ENCODE peak calls at places on chromosomes 12 and 14, in eight cellular contexts. F, Z, P, R, S, H, U and K are unnamed samples.

GRCh38 chr14:94571395-94571794 is 9.8 kb upstream of the SERPINA5 start:
- DNase-seq in Z (no peak), H (no peak), U (no peak), F (peak), P (no peak), S (no peak), R (no peak), K (no peak)

GRCh38 chr12:109934026-109934425 is 34.0 kb downstream of the TCHP start:
- DNase-seq in Z (no peak), F (peak), S (no peak), H (no peak), U (no peak), R (no peak), P (peak), K (no peak)

GRCh38 chr12:6833189-6833890 is 5.1 kb downstream of the P3H3 start:
- DNase-seq in P (no peak), S (no peak), H (no peak), Z (no peak), R (no peak), F (no peak), U (no peak), K (no peak)

GRCh38 chr14:23112359-23113178 is 6.5 kb downstream of the CEBPE start:
- DNase-seq in P (no peak), S (peak), F (no peak), U (no peak), Z (no peak), H (no peak), R (no peak), K (no peak)

GRCh38 chr12:122080149-122081107 is 1.9 kb downstream of the MLXIP start:
- DNase-seq in S (no peak), H (peak), R (peak), Z (peak), P (peak), F (peak), U (no peak), K (peak)

GRCh38 chr12:19959353-19959752 is 409.0 kb upstream of the PDE3A start:
- DNase-seq in F (no peak), P (no peak), R (no peak), Z (no peak), U (no peak), H (no peak), S (no peak), K (no peak)

GRCh38 chr12:64098709-64099354 is 123.3 kb downstream of the KICS2 start:
- DNase-seq in H (no peak), P (no peak), U (no peak), F (peak), Z (peak), R (no peak), S (no peak), K (no peak)

GRCh38 chr12:76586764-76587395 is 27.3 kb upstream of the OSBPL8 start:
- DNase-seq in Z (no peak), S (peak), F (peak), U (no peak), R (no peak), P (peak), H (no peak), K (no peak)

GRCh38 chr12:65208125-65208524 is 38.7 kb downstream of the LEMD3 start:
- DNase-seq in H (no peak), Z (no peak), F (no peak), P (no peak), S (no peak), R (no peak), U (no peak), K (no peak)

GRCh38 chr12:1503281-1503711 is 91.1 kb downstream of the FBXL14 start:
- DNase-seq in P (no peak), R (no peak), Z (no peak), F (no peak), H (no peak), S (no peak), U (no peak), K (no peak)

GRCh38 chr12:127943481-127944210 is 323.3 kb upstream of the TMEM132C start:
- DNase-seq in F (no peak), R (no peak), Z (no peak), U (no peak), P (no peak), S (no peak), H (no peak), K (no peak)

GRCh38 chr14:75333523-75334190 is 55.0 kb downstream of the FOS start:
- DNase-seq in Z (no peak), U (no peak), P (no peak), S (no peak), H (peak), F (no peak), R (no peak), K (no peak)

GRCh38 chr14:31270196-31270772 is 62.7 kb upstream of the HECTD1 start:
- DNase-seq in Z (no peak), R (no peak), S (no peak), U (no peak), H (peak), F (peak), P (no peak), K (no peak)

GRCh38 chr12:47975816-47976215 is 12.4 kb downstream of the TMEM106C start:
- DNase-seq in Z (no peak), U (no peak), F (no peak), R (no peak), H (no peak), P (no peak), S (no peak), K (no peak)

GRCh38 chr12:108596854-108597558 is 878 bp downstream of the TMEM119 start:
- DNase-seq in S (no peak), P (no peak), H (no peak), R (no peak), F (no peak), U (no peak), Z (no peak), K (no peak)

GRCh38 chr12:80189241-80189640 is 89.9 kb downstream of the OTOGL start:
- DNase-seq in H (no peak), R (no peak), P (peak), U (no peak), S (no peak), F (no peak), Z (no peak), K (peak)

GRCh38 chr12:14955876-14956811 is 5.3 kb downstream of the ARHGDIB start:
- DNase-seq in Z (no peak), P (no peak), F (no peak), U (no peak), S (no peak), R (no peak), H (no peak), K (no peak)

GRCh38 chr12:15829949-15830348 is 40.8 kb upstream of the EPS8 start:
- DNase-seq in F (no peak), Z (no peak), U (no peak), S (no peak), R (no peak), P (no peak), H (no peak), K (no peak)

GRCh38 chr14:61653507-61653906 is 41.8 kb upstream of the HIF1A start:
- DNase-seq in Z (peak), R (peak), U (no peak), F (peak), H (no peak), S (no peak), P (peak), K (no peak)

GRCh38 chr14:54322241-54322640 is 74.6 kb upstream of the CDKN3 start:
- DNase-seq in P (no peak), F (no peak), Z (no peak), R (no peak), S (no peak), H (no peak), U (no peak), K (no peak)

GRCh38 chr12:65878540-65878939 is 54.3 kb downstream of the HMGA2 start:
- DNase-seq in H (no peak), Z (no peak), F (no peak), S (no peak), P (no peak), U (no peak), R (no peak), K (no peak)

GRCh38 chr12:91774471-91774921 is 371.1 kb downstream of the BTG1 start:
- DNase-seq in F (peak), U (no peak), R (no peak), S (no peak), Z (peak), H (no peak), P (peak), K (no peak)

GRCh38 chr12:64273527-64274403 is 51.7 kb upstream of the KICS2 start:
- DNase-seq in P (no peak), S (no peak), H (no peak), Z (no peak), U (no peak), R (no peak), F (no peak), K (no peak)

GRCh38 chr12:55681142-55682077 is 26.3 kb downstream of the ITGA7 start:
- DNase-seq in F (peak), Z (peak), H (peak), S (peak), R (peak), U (no peak), P (no peak), K (no peak)

GRCh38 chr14:58198086-58198485 is 1.9 kb upstream of the ACTR10 start:
- DNase-seq in U (no peak), Z (no peak), F (no peak), R (no peak), H (no peak), P (no peak), S (no peak), K (no peak)

GRCh38 chr12:6376079-6376941 is 947 bp upstream of the SCNN1A start:
- DNase-seq in R (peak), H (peak), U (no peak), F (peak), S (peak), P (no peak), Z (no peak), K (no peak)

GRCh38 chr14:23160924-23161522 is 22.4 kb downstream of the SLC7A8 start:
- DNase-seq in H (peak), U (peak), R (peak), F (peak), Z (no peak), S (no peak), P (peak), K (peak)

GRCh38 chr12:51262758-51263177 is 7.4 kb downstream of the SMAGP start:
- DNase-seq in F (peak), P (no peak), S (peak), H (peak), R (peak), Z (no peak), U (no peak), K (no peak)

GRCh38 chr12:123488539-123489230 is 30.7 kb downstream of the SNRNP35 start:
- DNase-seq in H (no peak), F (no peak), R (no peak), Z (no peak), U (no peak), P (no peak), S (peak), K (no peak)

GRCh38 chr14:24941719-24942118 is 108.2 kb downstream of the STXBP6 start:
- DNase-seq in P (no peak), R (no peak), H (peak), Z (no peak), S (peak), F (peak), U (no peak), K (no peak)

GRCh38 chr12:32211769-32212156 is 105.1 kb downstream of the BICD1 start:
- DNase-seq in U (no peak), H (no peak), F (no peak), R (no peak), S (no peak), P (no peak), Z (no peak), K (no peak)

GRCh38 chr14:89609701-89610100 is 192.7 kb upstream of the FOXN3 start:
- DNase-seq in R (no peak), U (no peak), H (no peak), P (no peak), F (no peak), S (no peak), Z (no peak), K (no peak)

GRCh38 chr14:23362200-23362599 is 2.8 kb downstream of the EFS start:
- DNase-seq in P (no peak), F (no peak), S (no peak), Z (no peak), R (no peak), U (no peak), H (no peak), K (no peak)

GRCh38 chr12:67989184-67989965 is at the start of gene IFNG-AS1:
- DNase-seq in H (no peak), P (no peak), F (no peak), S (no peak), Z (no peak), R (no peak), U (no peak), K (no peak)

DNA sequence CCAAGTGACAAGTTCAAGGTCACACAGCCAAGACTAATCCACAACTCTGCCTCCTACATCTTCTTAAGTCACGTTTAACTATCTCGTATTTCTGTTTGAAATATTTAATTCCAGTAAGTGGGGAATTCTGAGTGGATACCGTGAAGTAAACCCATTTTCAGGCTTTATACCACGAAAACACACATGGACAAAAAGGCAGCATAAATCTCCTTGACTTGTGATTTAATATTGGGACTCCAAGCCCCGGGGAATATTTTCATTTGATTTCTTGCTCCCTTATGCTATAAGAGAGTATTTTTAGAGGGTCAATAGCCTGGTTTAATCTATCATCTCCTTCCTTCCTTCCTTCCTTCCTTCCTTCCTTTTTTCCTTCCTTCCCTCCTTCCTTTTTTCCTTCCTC is 716.7 kb downstream of the VRK1 start:
- DNase-seq in S (no peak), Z (no peak), U (no peak), P (no peak), H (no peak), R (no peak), F (no peak), K (no peak)
- H3K4me3 ChIP-seq in S (no peak), Z (no peak), U (no peak), P (no peak), H (no peak), R (no peak), F (no peak), K (no peak)

DNA sequence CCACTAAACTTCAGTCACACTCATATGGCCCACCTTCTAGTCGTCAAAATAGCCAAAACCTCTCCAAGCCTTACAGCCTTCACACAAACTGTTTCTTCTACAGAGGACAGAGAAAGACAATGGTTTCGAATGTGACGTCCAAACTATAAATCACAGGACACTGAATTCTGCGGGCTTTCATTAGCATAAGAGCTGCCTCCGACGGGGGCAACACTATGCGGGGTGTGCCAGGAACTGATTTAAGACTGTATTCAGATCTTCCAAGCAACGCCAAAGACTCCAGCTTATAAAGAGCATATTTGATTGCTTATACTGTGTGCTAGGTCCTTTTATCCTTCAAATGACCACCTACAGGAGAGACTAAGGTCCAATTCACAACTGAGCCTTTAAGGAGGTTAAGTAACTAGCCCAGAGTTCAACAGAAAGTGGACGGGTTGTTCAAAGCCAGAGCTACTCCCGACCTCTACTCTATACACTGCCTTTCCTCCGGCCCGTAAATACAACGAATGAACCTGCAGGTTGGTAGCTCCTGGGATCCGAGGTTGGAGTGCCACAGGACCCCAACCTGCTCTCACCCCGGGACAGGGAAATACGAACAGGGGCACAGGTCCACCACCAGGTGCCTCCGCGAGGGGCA is 574 bp downstream of the L2HGDH start:
- DNase-seq in S (no peak), F (no peak), P (no peak), H (no peak), R (no peak), Z (no peak), U (no peak), K (no peak)
- TF ChIP-seq CTCF in S (peak), F (peak), P (peak), H (peak), R (no peak), Z (peak), U (no peak), K (peak)

DNA sequence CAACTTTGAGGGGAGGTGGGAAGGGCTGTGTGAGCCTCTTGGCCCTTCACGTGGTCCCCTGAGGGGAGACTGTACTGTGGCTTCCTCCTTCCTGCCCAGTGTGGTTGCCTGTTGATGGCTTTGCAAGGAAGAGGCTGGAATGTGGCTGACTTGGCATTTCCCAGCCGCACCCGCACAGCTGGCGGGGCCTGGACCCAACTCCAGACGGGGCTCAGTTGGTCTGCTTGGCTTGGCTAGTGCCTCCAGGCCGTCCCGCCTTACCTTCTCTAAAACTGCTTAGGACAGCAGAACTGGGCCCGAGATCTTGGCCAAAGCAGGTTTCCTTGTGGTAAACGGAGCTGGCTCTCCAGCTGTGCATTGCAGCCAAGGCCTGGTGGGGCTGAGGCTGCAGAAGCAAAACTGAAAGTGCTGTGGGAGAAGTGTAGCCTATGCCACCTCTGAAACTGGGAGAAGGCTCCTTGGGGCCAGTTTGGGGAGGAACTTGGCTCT is 139.5 kb downstream of the SMOC1 start:
- DNase-seq in S (no peak), Z (no peak), P (no peak), U (no peak), R (peak), H (no peak), F (no peak), K (no peak)
- H3K4me3 ChIP-seq in S (no peak), Z (no peak), P (no peak), U (peak), R (peak), H (peak), F (no peak), K (no peak)

DNA sequence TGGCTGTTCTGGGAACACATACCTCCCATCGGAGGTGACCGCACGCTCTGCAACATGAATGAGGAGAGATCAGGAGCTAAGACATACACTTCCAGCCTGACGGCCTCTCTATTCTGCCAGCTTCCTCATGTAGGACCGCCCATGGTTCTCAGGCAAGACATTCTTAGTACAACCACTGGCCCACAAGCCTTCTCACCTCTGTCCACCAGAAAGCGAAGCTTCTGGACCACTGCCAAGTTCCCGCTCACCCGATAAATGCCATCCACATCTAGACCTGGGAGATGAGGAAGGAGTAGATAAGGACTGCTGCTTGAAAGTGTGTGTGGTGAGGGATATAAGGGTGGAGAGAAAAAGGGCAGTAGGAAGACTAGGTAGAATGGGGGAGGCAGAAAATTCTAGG is 5.2 kb downstream of the ARHGAP9 start:
- DNase-seq in S (no peak), H (no peak), F (no peak), P (no peak), R (no peak), U (no peak), Z (no peak), K (no peak)
- TF ChIP-seq CTCF in S (no peak), H (no peak), F (no peak), P (no peak), R (no peak), U (no peak), Z (no peak), K (no peak)

DNA sequence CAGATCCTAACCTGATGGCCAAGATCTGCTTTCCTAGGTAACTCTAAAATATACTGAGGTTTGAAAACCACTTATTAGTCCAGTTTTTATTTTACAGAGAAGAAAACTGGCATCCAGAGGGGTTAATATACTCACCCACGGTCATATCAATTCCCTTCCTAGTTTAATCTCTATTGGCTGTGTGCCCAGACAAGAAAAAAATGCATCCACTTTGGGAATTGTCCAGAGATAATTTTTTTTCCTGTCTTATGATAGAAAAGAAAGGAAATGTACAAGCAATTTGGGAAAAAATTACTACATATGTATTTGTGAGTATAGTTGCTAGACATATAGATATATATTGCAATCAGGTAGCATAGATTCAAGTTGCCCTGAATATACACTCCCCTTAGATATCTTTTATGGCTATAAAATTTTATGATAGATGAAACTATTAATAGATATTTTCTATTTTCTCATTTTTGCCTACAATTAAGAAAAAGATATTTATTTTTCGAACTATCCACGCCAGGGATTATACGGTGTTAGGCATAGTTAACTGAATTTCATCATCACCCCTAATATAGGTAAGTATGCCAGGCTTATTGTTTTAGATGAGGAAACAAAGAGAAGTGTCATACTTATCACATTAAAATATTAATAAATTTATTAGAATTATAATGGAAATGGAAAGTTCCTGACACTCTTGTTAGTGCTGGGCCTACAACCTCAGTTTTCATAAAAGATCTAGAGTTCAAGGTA is 100.5 kb upstream of the SLC38A2 start:
- DNase-seq in R (no peak), S (peak), Z (no peak), U (no peak), F (no peak), P (no peak), H (no peak), K (no peak)
- H3K4me3 ChIP-seq in R (no peak), S (no peak), Z (no peak), U (peak), F (no peak), P (no peak), H (no peak), K (no peak)

GRCh38 chr12:12008232-12008850 is 62.4 kb upstream of the BCL2L14 start:
- DNase-seq in P (no peak), R (no peak), H (no peak), Z (no peak), U (no peak), S (no peak), F (no peak), K (no peak)
- TF ChIP-seq CTCF in P (peak), R (no peak), H (peak), Z (peak), U (no peak), S (peak), F (no peak), K (peak)

GRCh38 chr12:49338830-49339463 is 2.0 kb upstream of the C1QL4 start:
- DNase-seq in F (no peak), R (no peak), S (no peak), U (no peak), Z (no peak), H (no peak), P (no peak), K (no peak)
- H3K4me3 ChIP-seq in F (no peak), R (no peak), S (no peak), U (no peak), Z (no peak), H (no peak), P (no peak), K (no peak)

DNA sequence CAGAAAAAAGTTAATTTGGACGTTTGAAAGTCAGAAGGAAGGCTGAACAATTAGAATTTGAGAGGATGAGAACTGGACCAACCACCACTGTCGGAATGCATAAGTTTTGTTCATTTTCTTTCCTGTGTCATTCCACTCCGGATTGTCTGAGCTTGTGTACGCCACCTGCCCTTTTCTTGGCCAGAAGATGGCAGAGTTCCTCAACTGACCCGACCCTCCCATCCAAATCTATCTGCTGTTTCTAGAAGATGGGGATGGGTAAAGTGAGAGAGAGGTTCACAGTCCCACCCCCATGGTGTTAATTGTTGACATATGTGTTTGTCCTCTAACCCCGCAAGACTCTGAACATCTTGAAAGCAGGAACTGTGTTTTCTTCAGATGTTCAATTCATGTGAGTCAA is 388.0 kb downstream of the VRK1 start:
- DNase-seq in H (no peak), Z (no peak), S (peak), P (no peak), U (no peak), F (no peak), R (no peak), K (no peak)
- TF ChIP-seq CTCF in H (peak), Z (no peak), S (no peak), P (no peak), U (no peak), F (no peak), R (no peak), K (no peak)